ENCODE peak calls at places on chromosomes 7 and 10, in nine cellular contexts. One of them, this sample, is unnamed.

GRCh38 chr10:24383681-24384106 is 174.8 kb downstream of the KIAA1217 start:
- DNase-seq in bronchial epithelial cell: peak
- DNase-seq in fibroblast of lung: peak
- DNase-seq in skeletal muscle cell: peak
- DNase-seq in GM23248: peak
- DNase-seq in choroid plexus epithelial cell: peak
- DNase-seq in psoas muscle: peak
- DNase-seq in prostate gland: peak
- DNase-seq in breast epithelium: peak
- DNase-seq in this sample: peak

GRCh38 chr7:13846386-13846785 is 143.1 kb downstream of the ETV1 start:
- DNase-seq in bronchial epithelial cell: peak
- DNase-seq in fibroblast of lung: no peak
- DNase-seq in skeletal muscle cell: no peak
- DNase-seq in GM23248: peak
- DNase-seq in choroid plexus epithelial cell: peak
- DNase-seq in psoas muscle: no peak
- DNase-seq in prostate gland: no peak
- DNase-seq in breast epithelium: no peak
- DNase-seq in this sample: no peak

GRCh38 chr10:28715246-28715645 is 37.9 kb downstream of the BAMBI start:
- DNase-seq in bronchial epithelial cell: no peak
- DNase-seq in fibroblast of lung: no peak
- DNase-seq in skeletal muscle cell: no peak
- DNase-seq in GM23248: no peak
- DNase-seq in choroid plexus epithelial cell: no peak
- DNase-seq in psoas muscle: no peak
- DNase-seq in prostate gland: no peak
- DNase-seq in breast epithelium: no peak
- DNase-seq in this sample: no peak

GRCh38 chr10:43692051-43692825 is 43.6 kb upstream of the ZNF32 start:
- DNase-seq in bronchial epithelial cell: no peak
- DNase-seq in fibroblast of lung: peak
- DNase-seq in skeletal muscle cell: peak
- DNase-seq in GM23248: peak
- DNase-seq in choroid plexus epithelial cell: peak
- DNase-seq in psoas muscle: no peak
- DNase-seq in prostate gland: no peak
- DNase-seq in breast epithelium: no peak
- DNase-seq in this sample: no peak

GRCh38 chr10:119199231-119199992 is 8.0 kb upstream of the GRK5 start:
- DNase-seq in bronchial epithelial cell: peak
- DNase-seq in fibroblast of lung: peak
- DNase-seq in skeletal muscle cell: no peak
- DNase-seq in GM23248: peak
- DNase-seq in choroid plexus epithelial cell: peak
- DNase-seq in psoas muscle: no peak
- DNase-seq in prostate gland: peak
- DNase-seq in breast epithelium: peak
- DNase-seq in this sample: peak

GRCh38 chr7:23315366-23315765 is 16.2 kb downstream of the MALSU1 start:
- DNase-seq in bronchial epithelial cell: peak
- DNase-seq in fibroblast of lung: peak
- DNase-seq in skeletal muscle cell: no peak
- DNase-seq in GM23248: no peak
- DNase-seq in choroid plexus epithelial cell: peak
- DNase-seq in psoas muscle: no peak
- DNase-seq in prostate gland: no peak
- DNase-seq in breast epithelium: no peak
- DNase-seq in this sample: peak

GRCh38 chr7:18760046-18760445 is 264.5 kb downstream of the HDAC9 start:
- DNase-seq in bronchial epithelial cell: no peak
- DNase-seq in fibroblast of lung: peak
- DNase-seq in skeletal muscle cell: no peak
- DNase-seq in GM23248: peak
- DNase-seq in choroid plexus epithelial cell: no peak
- DNase-seq in psoas muscle: no peak
- DNase-seq in prostate gland: no peak
- DNase-seq in breast epithelium: no peak
- DNase-seq in this sample: no peak

GRCh38 chr7:106031271-106032029 is 68.4 kb downstream of the CDHR3 start:
- DNase-seq in bronchial epithelial cell: no peak
- DNase-seq in fibroblast of lung: peak
- DNase-seq in skeletal muscle cell: no peak
- DNase-seq in GM23248: no peak
- DNase-seq in choroid plexus epithelial cell: peak
- DNase-seq in psoas muscle: no peak
- DNase-seq in prostate gland: no peak
- DNase-seq in breast epithelium: no peak
- DNase-seq in this sample: no peak

GRCh38 chr10:89502556-89502955 is 32.8 kb downstream of the SLC16A12 start:
- DNase-seq in bronchial epithelial cell: peak
- DNase-seq in fibroblast of lung: peak
- DNase-seq in skeletal muscle cell: peak
- DNase-seq in GM23248: peak
- DNase-seq in choroid plexus epithelial cell: peak
- DNase-seq in psoas muscle: no peak
- DNase-seq in prostate gland: no peak
- DNase-seq in breast epithelium: no peak
- DNase-seq in this sample: no peak

GRCh38 chr7:149713061-149713730 is 60.2 kb downstream of the ZNF467 start:
- DNase-seq in bronchial epithelial cell: no peak
- DNase-seq in fibroblast of lung: no peak
- DNase-seq in skeletal muscle cell: no peak
- DNase-seq in GM23248: no peak
- DNase-seq in choroid plexus epithelial cell: no peak
- DNase-seq in psoas muscle: no peak
- DNase-seq in prostate gland: no peak
- DNase-seq in breast epithelium: no peak
- DNase-seq in this sample: no peak

GRCh38 chr7:133794490-133794889 is 332.6 kb upstream of the LRGUK start:
- DNase-seq in bronchial epithelial cell: no peak
- DNase-seq in fibroblast of lung: no peak
- DNase-seq in skeletal muscle cell: peak
- DNase-seq in GM23248: peak
- DNase-seq in choroid plexus epithelial cell: peak
- DNase-seq in psoas muscle: no peak
- DNase-seq in prostate gland: no peak
- DNase-seq in breast epithelium: no peak
- DNase-seq in this sample: no peak

GRCh38 chr10:45155784-45156183 is 155.1 kb downstream of the ZNF22 start:
- DNase-seq in bronchial epithelial cell: no peak
- DNase-seq in fibroblast of lung: no peak
- DNase-seq in skeletal muscle cell: no peak
- DNase-seq in GM23248: no peak
- DNase-seq in choroid plexus epithelial cell: no peak
- DNase-seq in psoas muscle: no peak
- DNase-seq in prostate gland: no peak
- DNase-seq in breast epithelium: no peak
- DNase-seq in this sample: no peak

GRCh38 chr7:27346531-27347260 is 104.1 kb downstream of the EVX1 start:
- DNase-seq in bronchial epithelial cell: peak
- DNase-seq in fibroblast of lung: peak
- DNase-seq in skeletal muscle cell: peak
- DNase-seq in GM23248: peak
- DNase-seq in choroid plexus epithelial cell: peak
- DNase-seq in psoas muscle: peak
- DNase-seq in prostate gland: peak
- DNase-seq in breast epithelium: no peak
- DNase-seq in this sample: peak

GRCh38 chr10:124732931-124733536 is 11.1 kb downstream of the FAM53B start:
- DNase-seq in bronchial epithelial cell: peak
- DNase-seq in fibroblast of lung: peak
- DNase-seq in skeletal muscle cell: no peak
- DNase-seq in GM23248: no peak
- DNase-seq in choroid plexus epithelial cell: peak
- DNase-seq in psoas muscle: peak
- DNase-seq in prostate gland: no peak
- DNase-seq in breast epithelium: no peak
- DNase-seq in this sample: no peak

GRCh38 chr10:124736491-124737136 is 7.6 kb downstream of the FAM53B start:
- DNase-seq in bronchial epithelial cell: peak
- DNase-seq in fibroblast of lung: peak
- DNase-seq in skeletal muscle cell: no peak
- DNase-seq in GM23248: peak
- DNase-seq in choroid plexus epithelial cell: peak
- DNase-seq in psoas muscle: peak
- DNase-seq in prostate gland: peak
- DNase-seq in breast epithelium: no peak
- DNase-seq in this sample: no peak

GRCh38 chr10:124735491-124736286 is 8.5 kb downstream of the FAM53B start:
- DNase-seq in bronchial epithelial cell: no peak
- DNase-seq in fibroblast of lung: no peak
- DNase-seq in skeletal muscle cell: no peak
- DNase-seq in GM23248: no peak
- DNase-seq in choroid plexus epithelial cell: no peak
- DNase-seq in psoas muscle: no peak
- DNase-seq in prostate gland: no peak
- DNase-seq in breast epithelium: no peak
- DNase-seq in this sample: no peak

GRCh38 chr10:124733566-124734245 is 10.5 kb downstream of the FAM53B start:
- DNase-seq in bronchial epithelial cell: no peak
- DNase-seq in fibroblast of lung: no peak
- DNase-seq in skeletal muscle cell: no peak
- DNase-seq in GM23248: no peak
- DNase-seq in choroid plexus epithelial cell: peak
- DNase-seq in psoas muscle: no peak
- DNase-seq in prostate gland: no peak
- DNase-seq in breast epithelium: no peak
- DNase-seq in this sample: no peak

DNA sequence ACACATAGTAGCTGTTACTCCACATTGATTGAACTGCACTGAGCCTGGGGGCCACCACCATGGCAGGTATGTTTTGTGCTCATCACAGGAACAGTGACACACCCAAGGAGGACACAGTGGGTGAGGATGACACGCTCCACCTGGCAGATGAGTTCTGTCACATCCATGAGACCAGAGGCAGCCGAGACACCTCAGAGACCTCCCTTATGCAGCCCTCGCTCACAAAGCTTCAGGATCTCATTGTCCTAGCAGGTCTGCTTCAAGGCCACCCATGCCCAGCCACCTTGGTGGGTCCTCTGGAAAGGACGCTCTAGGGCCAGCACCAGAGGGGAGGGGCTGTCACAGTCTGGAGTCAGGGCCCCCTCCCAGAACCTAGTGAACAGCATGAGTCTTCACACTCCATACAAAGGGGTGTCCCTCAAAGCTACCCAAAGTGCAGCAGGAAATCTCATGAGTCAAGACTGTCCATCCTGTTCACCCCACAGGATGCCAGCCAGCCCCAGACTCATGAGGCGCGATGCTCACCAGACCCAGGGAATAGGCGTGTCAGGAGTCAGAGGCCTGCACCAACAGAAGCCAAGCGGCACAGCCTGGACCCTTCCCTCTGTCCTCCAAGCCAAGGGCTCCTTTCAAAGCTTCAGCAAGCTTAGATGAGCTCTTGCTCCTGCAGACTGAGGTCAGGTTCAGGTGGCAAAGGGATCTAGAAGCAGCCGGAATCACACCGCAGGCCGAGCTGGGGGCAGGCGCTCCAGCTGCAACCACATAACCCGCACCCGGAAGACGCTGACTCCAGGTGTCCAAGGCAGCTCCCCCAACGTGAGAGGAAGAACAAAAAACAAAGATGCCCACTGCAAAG is 9.6 kb downstream of the FAM53B start:
- DNase-seq in bronchial epithelial cell: no peak
- DNase-seq in fibroblast of lung: no peak
- DNase-seq in skeletal muscle cell: no peak
- DNase-seq in GM23248: no peak
- DNase-seq in choroid plexus epithelial cell: no peak
- DNase-seq in psoas muscle: no peak
- DNase-seq in prostate gland: no peak
- DNase-seq in breast epithelium: no peak
- DNase-seq in this sample: no peak
- H3K4me3 ChIP-seq in bronchial epithelial cell: no peak
- H3K4me3 ChIP-seq in fibroblast of lung: no peak
- H3K4me3 ChIP-seq in skeletal muscle cell: no peak
- H3K4me3 ChIP-seq in GM23248: no peak
- H3K4me3 ChIP-seq in choroid plexus epithelial cell: no peak
- H3K4me3 ChIP-seq in psoas muscle: peak
- H3K4me3 ChIP-seq in prostate gland: no peak
- H3K4me3 ChIP-seq in breast epithelium: no peak
- H3K4me3 ChIP-seq in this sample: no peak

DNA sequence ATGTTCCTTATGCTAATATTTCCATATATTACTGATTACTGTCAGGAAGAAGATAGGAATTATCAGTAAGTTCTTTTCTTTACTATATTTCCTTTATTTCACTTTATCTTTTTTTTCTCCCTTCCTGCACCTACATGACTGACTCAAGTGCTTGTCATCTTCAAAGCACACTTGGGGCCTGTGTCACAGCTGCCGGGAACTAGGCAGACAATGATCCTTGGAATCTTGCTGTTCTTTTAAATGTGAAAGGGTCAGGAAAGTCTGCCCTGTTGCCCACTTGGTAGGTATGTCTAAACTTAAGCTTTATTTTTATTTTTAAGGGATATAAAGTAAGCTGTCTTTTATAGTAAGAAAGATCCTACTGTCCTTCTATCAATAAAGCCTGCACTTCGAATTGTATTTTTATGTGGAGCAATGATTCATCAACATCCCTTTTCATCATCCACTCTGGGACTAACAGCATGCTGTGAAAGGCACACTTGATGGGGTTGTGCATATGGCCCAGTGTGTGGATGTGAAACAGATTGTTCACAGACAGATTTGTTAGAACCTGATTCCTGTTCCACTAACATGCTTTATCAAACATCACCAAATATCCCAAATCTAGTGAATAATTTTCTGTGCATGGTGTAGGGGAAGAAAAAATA is 556.9 kb downstream of the DNAJB9 start:
- DNase-seq in bronchial epithelial cell: peak
- DNase-seq in fibroblast of lung: peak
- DNase-seq in skeletal muscle cell: no peak
- DNase-seq in GM23248: no peak
- DNase-seq in choroid plexus epithelial cell: no peak
- DNase-seq in psoas muscle: no peak
- DNase-seq in prostate gland: no peak
- DNase-seq in breast epithelium: no peak
- DNase-seq in this sample: no peak
- H3K4me3 ChIP-seq in bronchial epithelial cell: no peak
- H3K4me3 ChIP-seq in fibroblast of lung: no peak
- H3K4me3 ChIP-seq in skeletal muscle cell: no peak
- H3K4me3 ChIP-seq in GM23248: no peak
- H3K4me3 ChIP-seq in choroid plexus epithelial cell: no peak
- H3K4me3 ChIP-seq in psoas muscle: no peak
- H3K4me3 ChIP-seq in prostate gland: no peak
- H3K4me3 ChIP-seq in breast epithelium: no peak
- H3K4me3 ChIP-seq in this sample: no peak

GRCh38 chr7:76182225-76182965 is 19.3 kb upstream of the SRRM3 start:
- DNase-seq in bronchial epithelial cell: no peak
- DNase-seq in fibroblast of lung: no peak
- DNase-seq in skeletal muscle cell: no peak
- DNase-seq in GM23248: no peak
- DNase-seq in choroid plexus epithelial cell: no peak
- DNase-seq in psoas muscle: no peak
- DNase-seq in prostate gland: no peak
- DNase-seq in breast epithelium: no peak
- DNase-seq in this sample: no peak
- H3K4me3 ChIP-seq in bronchial epithelial cell: no peak
- H3K4me3 ChIP-seq in fibroblast of lung: no peak
- H3K4me3 ChIP-seq in skeletal muscle cell: no peak
- H3K4me3 ChIP-seq in GM23248: no peak
- H3K4me3 ChIP-seq in choroid plexus epithelial cell: no peak
- H3K4me3 ChIP-seq in psoas muscle: no peak
- H3K4me3 ChIP-seq in prostate gland: no peak
- H3K4me3 ChIP-seq in breast epithelium: no peak
- H3K4me3 ChIP-seq in this sample: no peak

GRCh38 chr10:132544744-132545658 is 7.4 kb downstream of the INPP5A start:
- DNase-seq in bronchial epithelial cell: no peak
- DNase-seq in fibroblast of lung: no peak
- DNase-seq in skeletal muscle cell: no peak
- DNase-seq in GM23248: peak
- DNase-seq in choroid plexus epithelial cell: peak
- DNase-seq in psoas muscle: peak
- DNase-seq in prostate gland: no peak
- DNase-seq in breast epithelium: no peak
- DNase-seq in this sample: no peak
- H3K4me3 ChIP-seq in bronchial epithelial cell: no peak
- H3K4me3 ChIP-seq in fibroblast of lung: no peak
- H3K4me3 ChIP-seq in skeletal muscle cell: no peak
- H3K4me3 ChIP-seq in GM23248: peak
- H3K4me3 ChIP-seq in choroid plexus epithelial cell: no peak
- H3K4me3 ChIP-seq in psoas muscle: no peak
- H3K4me3 ChIP-seq in prostate gland: no peak
- H3K4me3 ChIP-seq in breast epithelium: no peak
- H3K4me3 ChIP-seq in this sample: no peak

This sample was measured in LNCaP clone FGC.